ENCODE peak calls at places on chromosomes 6 and 20, in eight cellular contexts. L is left lung, B is pancreas, H is GM23248, C is PC-9, N is Panc1, P is endothelial cell of umbilical vein, K is coronary artery. U is an unnamed sample.
A peak's percentile ranks its signal among the peaks of the same experiment; 100 is the strongest.

GRCh38 chr6:22904413-22904812 is 335.0 kb downstream of the HDGFL1 start:
- DNase-seq in L (no peak), B (no peak), H (no peak), C (no peak), N (no peak), P (peak; percentile 46), K (no peak), U (no peak)

GRCh38 chr6:4362306-4362705 is 226.9 kb upstream of the ECI2 start:
- DNase-seq in L (no peak), B (no peak), H (no peak), C (no peak), N (no peak), P (no peak), K (no peak), U (no peak)

GRCh38 chr6:155787168-155787567 is 331.5 kb upstream of the NOX3 start:
- DNase-seq in L (no peak), B (no peak), H (no peak), C (no peak), N (no peak), P (no peak), K (no peak), U (no peak)

GRCh38 chr20:57265649-57266250 is 691 bp downstream of the BMP7 start:
- DNase-seq in L (no peak), B (peak; percentile 60), H (no peak), C (no peak), N (no peak), P (no peak), K (no peak), U (peak; percentile 61)

GRCh38 chr20:1266167-1266973 is at the start of gene SNPH:
- DNase-seq in L (peak; percentile 74), B (peak; percentile 82), H (peak; percentile 87), C (peak; percentile 66), N (no peak), P (peak; percentile 78), K (peak; percentile 81), U (peak; percentile 76)

GRCh38 chr20:6104493-6105188 is 18.2 kb downstream of the FERMT1 start:
- DNase-seq in L (no peak), B (no peak), H (peak; percentile 50), C (no peak), N (no peak), P (no peak), K (no peak), U (no peak)

GRCh38 chr6:53822355-53823115 is 27.7 kb downstream of the LRRC1 start:
- DNase-seq in L (no peak), B (no peak), H (no peak), C (no peak), N (no peak), P (no peak), K (no peak), U (no peak)

GRCh38 chr6:168967556-168967955 is 286.1 kb downstream of the THBS2 start:
- DNase-seq in L (no peak), B (no peak), H (no peak), C (no peak), N (no peak), P (no peak), K (no peak), U (no peak)

GRCh38 chr6:44917430-44917829 is 410.7 kb upstream of the RUNX2 start:
- DNase-seq in L (no peak), B (no peak), H (no peak), C (no peak), N (no peak), P (no peak), K (no peak), U (no peak)

GRCh38 chr20:37571033-37571432 is 43.4 kb upstream of the BLCAP start:
- DNase-seq in L (no peak), B (peak; percentile 11), H (no peak), C (no peak), N (no peak), P (no peak), K (peak; percentile 31), U (no peak)

GRCh38 chr6:133568970-133569889 is 319.7 kb upstream of the TCF21 start:
- DNase-seq in L (no peak), B (no peak), H (peak; percentile 98), C (peak; percentile 68), N (peak; percentile 73), P (peak; percentile 56), K (no peak), U (peak; percentile 92)

GRCh38 chr6:147564556-147564955 is 56.1 kb downstream of the SAMD5 start:
- DNase-seq in L (no peak), B (no peak), H (peak; percentile 9), C (no peak), N (no peak), P (no peak), K (no peak), U (no peak)

GRCh38 chr6:81793811-81794210 is 41.3 kb upstream of the TENT5A start:
- DNase-seq in L (no peak), B (no peak), H (peak; percentile 65), C (no peak), N (no peak), P (no peak), K (no peak), U (no peak)

GRCh38 chr6:89111933-89112332 is 5.9 kb downstream of the SRSF12 start:
- DNase-seq in L (no peak), B (no peak), H (no peak), C (no peak), N (no peak), P (no peak), K (no peak), U (no peak)

GRCh38 chr6:38092462-38092861 is 272.9 kb downstream of the ZFAND3 start:
- DNase-seq in L (no peak), B (no peak), H (no peak), C (no peak), N (no peak), P (no peak), K (no peak), U (no peak)

GRCh38 chr20:21981607-21982344 is 276.3 kb downstream of the PAX1 start:
- DNase-seq in L (no peak), B (no peak), H (peak; percentile 90), C (no peak), N (no peak), P (no peak), K (no peak), U (peak; percentile 72)

GRCh38 chr20:10250902-10251301 is 32.3 kb downstream of the SNAP25 start:
- DNase-seq in L (no peak), B (no peak), H (no peak), C (no peak), N (peak; percentile 89), P (no peak), K (no peak), U (no peak)
- H3K4me3 ChIP-seq in L (no peak overlapping the region), B (no peak overlapping the region), H (no peak overlapping the region), C (no peak overlapping the region), N (no peak overlapping the region), P (no peak overlapping the region), K (no peak overlapping the region), U (no peak overlapping the region)

DNA sequence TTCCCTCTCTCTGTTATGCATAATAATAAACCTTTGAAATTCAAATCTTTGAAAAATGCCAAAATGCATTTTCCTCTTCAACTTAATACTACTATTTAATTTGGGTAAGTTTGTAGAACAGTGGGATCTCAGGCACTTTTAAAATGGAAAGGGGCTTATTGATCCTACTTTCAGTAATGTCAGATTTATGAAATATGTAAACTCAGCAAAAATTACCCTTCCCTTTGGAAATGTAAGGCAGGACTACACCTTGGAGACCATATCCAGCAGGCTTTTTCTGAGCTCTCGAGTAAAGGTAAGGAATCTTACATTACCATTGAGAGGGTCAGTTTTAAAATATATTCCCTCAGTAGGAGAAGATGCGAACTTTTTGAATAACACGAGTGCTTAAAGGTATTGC is 149.0 kb downstream of the LAMP5 start:
- DNase-seq in L (no peak), B (no peak), H (no peak), C (no peak), N (no peak), P (no peak), K (no peak), U (no peak)
- H3K4me3 ChIP-seq in L (no peak overlapping the region), B (no peak overlapping the region), H (no peak overlapping the region), C (no peak overlapping the region), N (no peak overlapping the region), P (no peak overlapping the region), K (no peak overlapping the region), U (no peak overlapping the region)

DNA sequence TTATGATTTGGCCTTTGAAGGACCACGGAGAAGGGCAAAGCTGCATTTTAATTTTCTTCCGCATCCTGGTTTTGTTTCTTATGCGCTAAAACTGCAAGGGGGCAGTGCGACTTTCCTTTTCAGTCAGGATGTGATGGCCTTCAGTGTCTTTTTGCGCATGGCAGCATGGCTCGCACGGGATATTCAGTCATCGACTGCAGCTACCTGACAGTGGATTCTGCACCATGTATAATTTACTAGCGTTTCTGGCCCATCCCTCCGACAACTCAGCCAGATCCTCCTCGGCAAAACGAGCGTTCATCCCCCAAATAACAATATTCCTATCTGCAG is 2.2 kb downstream of the LAMP5 start:
- DNase-seq in L (no peak), B (no peak), H (no peak), C (no peak), N (no peak), P (no peak), K (no peak), U (no peak)
- H3K4me3 ChIP-seq in L (no peak overlapping the region), B (peak overlapping the region; percentile 24), H (no peak overlapping the region), C (no peak overlapping the region), N (no peak overlapping the region), P (no peak overlapping the region), K (peak overlapping the region; percentile 62), U (no peak overlapping the region)

GRCh38 chr20:51545515-51545914 is 3.0 kb upstream of the NFATC2 start:
- DNase-seq in L (no peak), B (no peak), H (no peak), C (no peak), N (no peak), P (no peak), K (no peak), U (no peak)

GRCh38 chr20:51542894-51543788 is 622 bp upstream of the NFATC2 start:
- DNase-seq in L (no peak), B (peak; percentile 60), H (no peak), C (no peak), N (no peak), P (no peak), K (no peak), U (no peak)

GRCh38 chr20:51540585-51540984 is 1.9 kb downstream of the NFATC2 start:
- DNase-seq in L (no peak), B (no peak), H (no peak), C (no peak), N (no peak), P (no peak), K (no peak), U (no peak)

GRCh38 chr20:51542033-51542893 is at the start of gene NFATC2:
- DNase-seq in L (peak; percentile 56), B (peak; percentile 89), H (no peak), C (peak; percentile 76), N (no peak), P (peak; percentile 45), K (no peak), U (no peak)

DNA sequence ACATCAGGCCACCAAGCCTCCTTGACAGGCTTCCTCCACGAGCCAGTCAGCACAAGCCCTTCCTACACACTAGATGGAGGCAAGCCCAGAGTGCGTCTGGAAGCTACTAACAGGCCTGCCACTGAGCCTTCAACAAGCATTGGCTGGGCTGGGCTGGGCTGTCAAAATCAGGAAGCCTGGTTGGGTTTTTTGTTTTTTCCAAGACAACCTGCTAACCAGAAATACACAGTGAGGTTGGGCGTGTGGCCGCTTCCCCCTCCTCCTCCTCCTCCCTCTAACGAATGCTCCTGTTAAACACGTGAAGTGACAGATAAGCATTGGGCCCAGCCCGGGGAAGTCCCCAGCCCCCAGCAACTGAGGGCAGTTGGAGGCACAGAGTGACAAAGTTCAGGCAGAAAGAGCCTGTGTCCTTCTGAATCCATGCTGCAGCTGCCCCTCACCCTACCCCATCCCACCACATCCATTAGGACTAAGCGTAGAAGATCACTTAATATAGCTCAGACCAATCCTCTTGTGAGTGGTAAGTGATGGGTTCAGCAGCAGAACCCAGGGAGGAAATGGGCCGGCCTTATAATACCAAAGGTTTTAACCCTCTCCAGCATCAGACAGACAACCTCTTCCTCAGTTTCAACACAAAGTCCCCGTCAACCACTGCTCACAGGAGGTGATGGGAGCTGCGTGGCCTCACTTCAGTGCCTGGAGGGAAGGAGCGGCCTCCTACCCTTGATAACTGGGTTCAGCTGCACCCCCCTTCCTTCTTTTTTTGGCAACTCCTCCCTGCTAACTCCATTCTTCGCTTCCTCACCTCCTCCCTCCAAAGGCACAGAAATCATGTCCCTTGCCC is 1.1 kb downstream of the NFATC2 start:
- DNase-seq in L (peak; percentile 76), B (peak; percentile 73), H (peak; percentile 32), C (peak; percentile 35), N (no peak), P (peak; percentile 85), K (peak; percentile 86), U (no peak)
- H3K4me3 ChIP-seq in L (peak overlapping the region; percentile 32), B (peak overlapping the region; percentile 66), H (no peak overlapping the region), C (peak overlapping the region; percentile 90), N (no peak overlapping the region), P (peak overlapping the region; percentile 36), K (peak overlapping the region; percentile 73), U (no peak overlapping the region)

U was measured in MG63.